ENCODE peak calls at places on chromosomes 13 and 19, in four cellular contexts. One of them, this sample, is unnamed.
A peak's percentile ranks its signal among the peaks of the same experiment; 100 is the strongest.

GRCh38 chr19:5691205-5691929 is 1.3 kb downstream of the RPL36 start:
- DNase-seq in mesendoderm: no peak
- DNase-seq in mammary epithelial cell: peak; percentile 52
- DNase-seq in DND-41: peak; percentile 61
- DNase-seq in this sample: peak; percentile 60

GRCh38 chr13:24075137-24075975 is 85.2 kb upstream of the SPATA13 start:
- DNase-seq in mesendoderm: no peak
- DNase-seq in mammary epithelial cell: no peak
- DNase-seq in DND-41: no peak
- DNase-seq in this sample: peak; percentile 59

GRCh38 chr19:36030264-36031148 is 2.2 kb downstream of the CLIP3 start:
- DNase-seq in mesendoderm: peak; percentile 14
- DNase-seq in mammary epithelial cell: peak; percentile 53
- DNase-seq in DND-41: no peak
- DNase-seq in this sample: peak; percentile 38

GRCh38 chr13:44573790-44574465 is 2.2 kb downstream of the TSC22D1 start:
- DNase-seq in mesendoderm: peak; percentile 78
- DNase-seq in mammary epithelial cell: peak; percentile 28
- DNase-seq in DND-41: no peak
- DNase-seq in this sample: peak; percentile 70

GRCh38 chr13:50566646-50567045 is 276.8 kb downstream of the DLEU7 start:
- DNase-seq in mesendoderm: no peak
- DNase-seq in mammary epithelial cell: no peak
- DNase-seq in DND-41: no peak
- DNase-seq in this sample: no peak

GRCh38 chr13:78334059-78334458 is 269.3 kb downstream of the POU4F1 start:
- DNase-seq in mesendoderm: peak; percentile 18
- DNase-seq in mammary epithelial cell: no peak
- DNase-seq in DND-41: no peak
- DNase-seq in this sample: no peak

GRCh38 chr13:98613591-98613990 is 36.7 kb upstream of the STK24 start:
- DNase-seq in mesendoderm: no peak
- DNase-seq in mammary epithelial cell: no peak
- DNase-seq in DND-41: no peak
- DNase-seq in this sample: peak; percentile 30

GRCh38 chr13:100274942-100275506 is 186.1 kb downstream of the PCCA start:
- DNase-seq in mesendoderm: peak; percentile 54
- DNase-seq in mammary epithelial cell: no peak
- DNase-seq in DND-41: peak; percentile 12
- DNase-seq in this sample: no peak

GRCh38 chr13:39930060-39930459 is 274.6 kb downstream of the COG6 start:
- DNase-seq in mesendoderm: no peak
- DNase-seq in mammary epithelial cell: no peak
- DNase-seq in DND-41: no peak
- DNase-seq in this sample: no peak

GRCh38 chr13:29541400-29541799 is 54.1 kb downstream of the SLC7A1 start:
- DNase-seq in mesendoderm: no peak
- DNase-seq in mammary epithelial cell: no peak
- DNase-seq in DND-41: no peak
- DNase-seq in this sample: no peak

GRCh38 chr13:46622013-46622917 is 69.3 kb downstream of the LRCH1 start:
- DNase-seq in mesendoderm: no peak
- DNase-seq in mammary epithelial cell: no peak
- DNase-seq in DND-41: no peak
- DNase-seq in this sample: no peak
- H3K4me1 ChIP-seq in mesendoderm: peaks cover 5% of the 10 kb centered on the region
- H3K4me1 ChIP-seq in mammary epithelial cell: peaks cover 8% of the 10 kb centered on the region
- H3K4me1 ChIP-seq in DND-41: no peaks in the 10 kb centered on the region
- H3K4me1 ChIP-seq in this sample: peaks cover 14% of the 10 kb centered on the region

GRCh38 chr19:15194938-15195337 is 5.9 kb downstream of the NOTCH3 start:
- DNase-seq in mesendoderm: no peak
- DNase-seq in mammary epithelial cell: peak; percentile 44
- DNase-seq in DND-41: no peak
- DNase-seq in this sample: peak; percentile 94

GRCh38 chr19:15195381-15195964 is 5.3 kb downstream of the NOTCH3 start:
- DNase-seq in mesendoderm: peak; percentile 82
- DNase-seq in mammary epithelial cell: peak; percentile 80
- DNase-seq in DND-41: no peak
- DNase-seq in this sample: peak; percentile 95

GRCh38 chr19:15196683-15197005 is 4.2 kb downstream of the NOTCH3 start:
- DNase-seq in mesendoderm: no peak
- DNase-seq in mammary epithelial cell: no peak
- DNase-seq in DND-41: no peak
- DNase-seq in this sample: no peak

GRCh38 chr19:15197275-15198005 is 3.4 kb downstream of the NOTCH3 start:
- DNase-seq in mesendoderm: no peak
- DNase-seq in mammary epithelial cell: no peak
- DNase-seq in DND-41: peak; percentile 98
- DNase-seq in this sample: peak; percentile 37

GRCh38 chr19:15195987-15196682 is 4.7 kb downstream of the NOTCH3 start:
- DNase-seq in mesendoderm: peak; percentile 89
- DNase-seq in mammary epithelial cell: peak; percentile 84
- DNase-seq in DND-41: no peak
- DNase-seq in this sample: peak; percentile 59
- H3K9ac ChIP-seq in mesendoderm: peak overlapping the region; percentile 54
- H3K9ac ChIP-seq in mammary epithelial cell: no peak overlapping the region
- H3K9ac ChIP-seq in DND-41: no peak overlapping the region
- H3K9ac ChIP-seq in this sample: peak overlapping the region; percentile 81

DNA sequence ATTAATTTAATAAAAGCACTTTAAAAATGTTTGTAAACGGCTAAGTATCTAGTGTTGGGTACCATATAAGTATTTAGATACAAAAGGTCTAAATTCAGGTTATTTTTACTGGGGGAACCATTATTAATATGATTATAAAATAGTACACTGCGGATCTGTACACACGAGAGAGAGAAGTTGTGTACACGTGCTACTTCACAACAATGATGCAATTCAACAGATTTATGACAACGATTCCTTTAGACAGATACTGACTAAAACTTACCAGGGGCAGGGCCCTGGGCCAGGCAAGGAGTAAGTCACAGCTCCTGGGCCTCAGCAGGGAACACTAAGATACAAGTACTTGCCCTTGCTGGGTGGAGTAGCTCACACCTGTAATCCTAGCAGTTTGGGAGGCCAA is 29.1 kb upstream of the TPTE2 start:
- DNase-seq in mesendoderm: no peak
- DNase-seq in mammary epithelial cell: no peak
- DNase-seq in DND-41: no peak
- DNase-seq in this sample: no peak
- H3K4me1 ChIP-seq in mesendoderm: no peaks in the 10 kb centered on the region
- H3K4me1 ChIP-seq in mammary epithelial cell: no peaks in the 10 kb centered on the region
- H3K4me1 ChIP-seq in DND-41: no peaks in the 10 kb centered on the region
- H3K4me1 ChIP-seq in this sample: no peaks in the 10 kb centered on the region

GRCh38 chr19:1136918-1137317 is 33.1 kb downstream of the GPX4 start:
- DNase-seq in mesendoderm: no peak
- DNase-seq in mammary epithelial cell: no peak
- DNase-seq in DND-41: no peak
- DNase-seq in this sample: no peak

GRCh38 chr19:1135454-1135853 is 31.7 kb downstream of the GPX4 start:
- DNase-seq in mesendoderm: no peak
- DNase-seq in mammary epithelial cell: no peak
- DNase-seq in DND-41: no peak
- DNase-seq in this sample: no peak

GRCh38 chr19:1134431-1134830 is 30.6 kb downstream of the GPX4 start:
- DNase-seq in mesendoderm: no peak
- DNase-seq in mammary epithelial cell: no peak
- DNase-seq in DND-41: no peak
- DNase-seq in this sample: no peak

GRCh38 chr19:1138121-1138520 is 34.3 kb downstream of the GPX4 start:
- DNase-seq in mesendoderm: no peak
- DNase-seq in mammary epithelial cell: no peak
- DNase-seq in DND-41: no peak
- DNase-seq in this sample: no peak

GRCh38 chr19:1136201-1136600 is 32.4 kb downstream of the GPX4 start:
- DNase-seq in mesendoderm: no peak
- DNase-seq in mammary epithelial cell: no peak
- DNase-seq in DND-41: no peak
- DNase-seq in this sample: no peak
- H3K9ac ChIP-seq in mesendoderm: no peak overlapping the region
- H3K9ac ChIP-seq in mammary epithelial cell: no peak overlapping the region
- H3K9ac ChIP-seq in DND-41: no peak overlapping the region
- H3K9ac ChIP-seq in this sample: no peak overlapping the region

GRCh38 chr13:41652735-41653361 is 195.5 kb downstream of the RGCC start:
- DNase-seq in mesendoderm: peak; percentile 42
- DNase-seq in mammary epithelial cell: peak; percentile 26
- DNase-seq in DND-41: peak; percentile 42
- DNase-seq in this sample: peak; percentile 80
- H3K4me1 ChIP-seq in mesendoderm: peaks cover 6% of the 10 kb centered on the region
- H3K4me1 ChIP-seq in mammary epithelial cell: peaks cover 9% of the 10 kb centered on the region
- H3K4me1 ChIP-seq in DND-41: no peaks in the 10 kb centered on the region
- H3K4me1 ChIP-seq in this sample: peaks cover 15% of the 10 kb centered on the region

DNA sequence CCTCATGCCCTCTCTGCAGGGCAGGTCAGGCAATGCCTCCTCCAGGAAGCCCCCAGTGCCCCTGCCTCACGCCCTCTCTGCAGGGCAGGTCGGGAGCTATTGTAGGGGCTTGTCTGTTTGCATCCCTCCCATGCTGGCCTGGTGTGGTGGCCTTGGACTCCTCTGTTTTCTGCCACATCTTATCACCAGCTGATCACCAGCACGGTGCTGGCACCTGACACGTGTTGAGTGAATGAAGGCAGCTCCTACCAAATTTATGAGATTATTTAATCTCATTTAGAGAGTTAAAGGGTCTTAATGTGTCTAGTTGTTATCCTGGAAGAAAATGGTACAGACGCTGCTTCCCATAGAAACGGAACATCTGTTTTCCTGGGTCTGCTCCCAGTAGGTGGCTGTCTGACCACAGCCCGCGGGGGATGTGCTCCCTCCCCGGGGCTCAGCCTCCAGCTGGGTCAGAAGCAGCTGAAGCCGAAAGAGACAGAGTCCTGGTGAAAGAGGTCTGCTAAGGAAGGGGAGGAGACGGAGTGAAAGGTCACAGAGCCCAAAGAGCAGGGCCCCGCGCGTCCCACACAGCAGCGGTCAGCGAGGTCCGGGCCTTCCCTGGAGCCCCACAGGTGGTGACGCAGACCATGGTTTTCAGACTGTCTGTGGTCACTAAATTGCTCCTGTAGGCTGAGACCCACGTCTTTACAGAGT is 51.7 kb upstream of the C13orf46 start:
- DNase-seq in mesendoderm: no peak
- DNase-seq in mammary epithelial cell: no peak
- DNase-seq in DND-41: no peak
- DNase-seq in this sample: no peak
- H3K9ac ChIP-seq in mesendoderm: no peak overlapping the region
- H3K9ac ChIP-seq in mammary epithelial cell: no peak overlapping the region
- H3K9ac ChIP-seq in DND-41: no peak overlapping the region
- H3K9ac ChIP-seq in this sample: no peak overlapping the region

DNA sequence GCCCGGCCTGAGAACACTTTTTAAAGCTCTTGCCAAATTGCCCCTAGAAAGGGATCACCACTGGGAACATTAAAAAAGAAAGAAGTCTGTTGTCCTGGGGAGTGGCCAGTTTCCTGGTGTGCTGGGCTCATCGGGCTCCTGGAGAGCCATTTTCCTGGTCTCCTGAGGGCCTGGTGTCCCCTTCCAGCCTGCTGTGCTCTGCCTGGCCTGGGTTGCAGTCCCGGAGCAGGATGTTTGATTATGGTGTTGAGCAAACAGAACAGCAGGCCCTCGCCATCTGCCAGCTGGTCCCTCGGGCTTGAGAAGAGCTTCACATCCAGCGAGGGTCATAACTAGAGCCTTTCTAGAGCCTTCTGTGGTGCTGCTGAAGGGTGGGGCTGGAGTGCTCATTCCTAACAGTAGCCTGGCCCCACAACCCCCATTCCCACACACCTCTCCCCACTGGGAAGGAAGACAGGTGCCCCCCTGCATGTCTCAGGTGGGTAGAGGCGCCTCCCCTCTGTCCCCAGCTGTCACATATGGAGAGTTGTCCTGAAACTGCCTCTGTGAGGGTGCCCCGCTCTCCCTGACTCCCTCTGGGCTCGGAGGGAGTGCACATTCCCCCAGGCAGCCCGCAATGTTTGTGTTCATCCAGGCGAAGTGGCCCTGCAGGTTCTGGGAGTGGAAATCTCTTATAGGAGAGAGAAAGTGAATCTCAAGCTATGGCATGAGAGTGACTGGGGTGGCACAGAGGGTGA is 151.1 kb downstream of the SIPA1L3 start:
- DNase-seq in mesendoderm: no peak
- DNase-seq in mammary epithelial cell: no peak
- DNase-seq in DND-41: no peak
- DNase-seq in this sample: no peak
- H3K4me1 ChIP-seq in mesendoderm: peaks cover 7% of the 10 kb centered on the region
- H3K4me1 ChIP-seq in mammary epithelial cell: peaks cover 10% of the 10 kb centered on the region
- H3K4me1 ChIP-seq in DND-41: peaks cover 4% of the 10 kb centered on the region
- H3K4me1 ChIP-seq in this sample: peaks cover 12% of the 10 kb centered on the region

DNA sequence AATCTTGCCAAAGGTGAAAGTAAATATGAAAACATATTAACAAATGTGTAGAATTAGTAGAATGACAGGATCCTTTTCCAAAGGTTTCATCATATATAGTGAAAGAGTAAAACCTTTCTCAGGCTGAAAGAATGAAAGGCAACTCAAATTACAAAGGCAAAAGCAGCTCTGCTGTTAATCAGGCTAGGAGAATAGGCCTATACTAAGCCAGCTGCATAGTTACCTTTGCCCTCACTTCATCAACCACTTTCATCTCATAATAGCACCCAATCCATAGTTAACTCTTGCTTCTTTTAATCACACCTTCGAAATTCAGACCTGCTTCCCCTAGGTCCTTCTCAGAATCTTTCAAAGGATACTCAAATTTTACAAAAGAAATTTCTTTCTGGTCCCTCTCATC is 1167.6 kb upstream of the ATXN8OS start:
- DNase-seq in mesendoderm: peak; percentile 13
- DNase-seq in mammary epithelial cell: no peak
- DNase-seq in DND-41: no peak
- DNase-seq in this sample: no peak
- H3K9ac ChIP-seq in mesendoderm: no peak overlapping the region
- H3K9ac ChIP-seq in mammary epithelial cell: no peak overlapping the region
- H3K9ac ChIP-seq in DND-41: no peak overlapping the region
- H3K9ac ChIP-seq in this sample: no peak overlapping the region

GRCh38 chr19:43784981-43785808 is 4.4 kb upstream of the KCNN4 start:
- DNase-seq in mesendoderm: peak; percentile 84
- DNase-seq in mammary epithelial cell: peak; percentile 67
- DNase-seq in DND-41: peak; percentile 67
- DNase-seq in this sample: peak; percentile 86

GRCh38 chr19:43782311-43782660 is 1.5 kb upstream of the KCNN4 start:
- DNase-seq in mesendoderm: no peak
- DNase-seq in mammary epithelial cell: no peak
- DNase-seq in DND-41: no peak
- DNase-seq in this sample: no peak

GRCh38 chr19:43782689-43783231 is 2.0 kb upstream of the KCNN4 start:
- DNase-seq in mesendoderm: no peak
- DNase-seq in mammary epithelial cell: peak; percentile 64
- DNase-seq in DND-41: no peak
- DNase-seq in this sample: no peak

GRCh38 chr19:43783636-43784035 is 2.9 kb upstream of the KCNN4 start:
- DNase-seq in mesendoderm: no peak
- DNase-seq in mammary epithelial cell: no peak
- DNase-seq in DND-41: no peak
- DNase-seq in this sample: no peak

GRCh38 chr19:43784251-43784980 is 3.6 kb upstream of the KCNN4 start:
- DNase-seq in mesendoderm: peak; percentile 83
- DNase-seq in mammary epithelial cell: peak; percentile 88
- DNase-seq in DND-41: peak; percentile 68
- DNase-seq in this sample: peak; percentile 92
- H3K4me1 ChIP-seq in mesendoderm: no peaks in the 10 kb centered on the region
- H3K4me1 ChIP-seq in mammary epithelial cell: peaks cover 53% of the 10 kb centered on the region
- H3K4me1 ChIP-seq in DND-41: peaks cover 25% of the 10 kb centered on the region
- H3K4me1 ChIP-seq in this sample: peaks cover 34% of the 10 kb centered on the region

This sample was measured in GM23248.